ENCODE peak calls at places on chromosomes 2 and 18, in six cellular contexts. V, Z, C, H, T and B are unnamed samples.

GRCh38 chr2:208077286-208077685 is 47.0 kb downstream of the CRYGD start:
- DNase-seq in V (no peak), Z (no peak), C (peak), H (no peak), T (no peak), B (no peak)

GRCh38 chr18:35971661-35972196 is 750 bp upstream of the RMP24 start:
- DNase-seq in V (no peak), Z (no peak), C (no peak), H (no peak), T (peak), B (peak)

GRCh38 chr2:179017958-179018357 is 32.0 kb downstream of the CCDC141 start:
- DNase-seq in V (no peak), Z (no peak), C (no peak), H (no peak), T (no peak), B (no peak)

GRCh38 chr2:86241611-86242010 is 42.4 kb downstream of the MRPL35 start:
- DNase-seq in V (no peak), Z (no peak), C (no peak), H (no peak), T (no peak), B (no peak)

GRCh38 chr18:70288171-70288850 is 534 bp upstream of the SOCS6 start:
- DNase-seq in V (peak), Z (no peak), C (peak), H (no peak), T (peak), B (peak)

GRCh38 chr2:29509397-29509796 is 394.2 kb downstream of the CLIP4 start:
- DNase-seq in V (no peak), Z (no peak), C (peak), H (no peak), T (no peak), B (no peak)

GRCh38 chr18:32804126-32804888 is 31.5 kb upstream of the KLHL14 start:
- DNase-seq in V (no peak), Z (no peak), C (no peak), H (no peak), T (peak), B (no peak)

GRCh38 chr2:85755122-85756027 is 1.6 kb downstream of the ATOH8 start:
- DNase-seq in V (no peak), Z (no peak), C (peak), H (no peak), T (no peak), B (no peak)

GRCh38 chr2:20370191-20370590 is 19.5 kb upstream of the PUM2 start:
- DNase-seq in V (no peak), Z (no peak), C (peak), H (no peak), T (no peak), B (no peak)

GRCh38 chr2:157168501-157168900 is 89.0 kb upstream of the GALNT5 start:
- DNase-seq in V (no peak), Z (no peak), C (peak), H (no peak), T (no peak), B (no peak)

GRCh38 chr2:220437938-220438337 is 810.5 kb downstream of the SLC4A3 start:
- DNase-seq in V (no peak), Z (no peak), C (peak), H (no peak), T (no peak), B (no peak)

GRCh38 chr2:24449348-24449747 is 41.7 kb upstream of the NCOA1 start:
- DNase-seq in V (no peak), Z (no peak), C (no peak), H (no peak), T (no peak), B (no peak)

GRCh38 chr2:26562811-26563645 is 78.1 kb downstream of the CIB4 start:
- DNase-seq in V (no peak), Z (peak), C (no peak), H (no peak), T (no peak), B (no peak)

DNA sequence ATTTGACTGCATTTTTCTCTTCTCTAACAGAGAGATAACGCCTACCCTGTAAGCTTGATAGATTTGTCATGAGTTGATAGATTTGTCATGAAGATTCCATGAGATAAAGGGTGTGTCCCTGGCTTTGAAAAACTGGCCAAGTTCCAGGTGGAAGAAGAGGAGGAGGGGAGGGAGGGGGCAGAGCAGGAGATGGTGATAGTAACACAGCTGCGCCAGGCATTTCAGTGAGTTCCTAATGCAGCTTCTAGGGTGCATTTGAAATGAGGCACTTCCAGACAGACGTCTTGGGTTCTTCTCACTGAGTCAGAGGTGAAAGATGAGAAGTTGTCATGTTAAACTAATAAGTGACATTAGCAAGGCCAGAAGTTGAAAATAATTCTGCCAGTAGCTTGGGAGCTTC is 65.3 kb downstream of the CERS6 start:
- DNase-seq in V (no peak), Z (no peak), C (peak), H (no peak), T (no peak), B (no peak)
- TF ChIP-seq BHLHE40 in V (no peak), Z (no peak), C (no peak), H (no peak), T (no peak), B (no peak)

GRCh38 chr2:96529376-96530143 is 7.0 kb upstream of the ARID5A start:
- DNase-seq in V (no peak), Z (no peak), C (no peak), H (no peak), T (no peak), B (no peak)
- TF ChIP-seq BHLHE40 in V (no peak), Z (no peak), C (no peak), H (no peak), T (no peak), B (no peak)

DNA sequence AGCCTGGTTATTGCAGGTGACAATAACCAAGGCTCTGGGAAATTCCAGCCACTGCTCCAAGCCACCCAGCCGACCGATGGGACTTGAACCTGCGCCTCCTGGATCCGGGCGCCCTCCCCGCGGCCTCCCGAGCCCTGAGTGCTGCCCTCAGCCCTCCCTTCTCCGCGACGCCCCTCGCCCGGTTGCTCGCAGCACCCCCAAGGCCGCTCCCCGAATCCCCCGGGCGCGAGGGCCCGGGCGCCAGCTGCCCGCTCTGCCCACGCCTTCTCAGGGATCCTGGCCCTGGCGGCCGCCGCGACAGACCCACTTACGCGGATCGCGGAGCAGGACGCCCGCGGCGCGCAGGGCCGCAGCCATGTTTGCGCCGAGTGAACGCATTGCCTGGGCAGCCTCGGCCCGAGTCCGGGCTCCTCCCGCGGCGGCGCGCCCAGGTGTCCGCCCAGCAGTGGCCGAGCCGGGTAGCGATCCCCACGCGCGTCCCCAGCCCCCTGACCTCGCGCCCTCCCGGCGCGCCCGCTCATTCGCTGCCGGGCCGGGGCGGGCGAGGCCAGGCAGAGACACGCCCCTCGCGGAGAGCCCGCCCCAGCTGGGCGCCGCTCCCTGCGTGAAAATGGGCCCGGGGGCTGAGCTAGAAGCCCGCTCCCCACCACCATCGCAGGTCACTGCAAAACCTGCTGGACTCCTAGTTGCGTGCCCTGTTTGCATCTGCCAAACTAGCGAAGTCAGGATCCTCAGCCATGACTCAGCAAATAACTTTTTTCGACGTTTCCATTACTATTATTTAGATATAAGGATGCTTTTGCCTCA is at the start of gene FECH:
- DNase-seq in V (peak), Z (peak), C (peak), H (no peak), T (peak), B (peak)
- TF ChIP-seq BHLHE40 in V (no peak), Z (no peak), C (no peak), H (no peak), T (peak), B (no peak)

GRCh38 chr2:160700415-160700814 is 206.8 kb upstream of the RBMS1 start:
- DNase-seq in V (no peak), Z (no peak), C (no peak), H (no peak), T (no peak), B (no peak)

GRCh38 chr2:160700006-160700405 is 206.4 kb upstream of the RBMS1 start:
- DNase-seq in V (no peak), Z (no peak), C (no peak), H (no peak), T (no peak), B (no peak)

GRCh38 chr2:160701822-160702221 is 208.2 kb upstream of the RBMS1 start:
- DNase-seq in V (no peak), Z (no peak), C (no peak), H (no peak), T (no peak), B (no peak)

DNA sequence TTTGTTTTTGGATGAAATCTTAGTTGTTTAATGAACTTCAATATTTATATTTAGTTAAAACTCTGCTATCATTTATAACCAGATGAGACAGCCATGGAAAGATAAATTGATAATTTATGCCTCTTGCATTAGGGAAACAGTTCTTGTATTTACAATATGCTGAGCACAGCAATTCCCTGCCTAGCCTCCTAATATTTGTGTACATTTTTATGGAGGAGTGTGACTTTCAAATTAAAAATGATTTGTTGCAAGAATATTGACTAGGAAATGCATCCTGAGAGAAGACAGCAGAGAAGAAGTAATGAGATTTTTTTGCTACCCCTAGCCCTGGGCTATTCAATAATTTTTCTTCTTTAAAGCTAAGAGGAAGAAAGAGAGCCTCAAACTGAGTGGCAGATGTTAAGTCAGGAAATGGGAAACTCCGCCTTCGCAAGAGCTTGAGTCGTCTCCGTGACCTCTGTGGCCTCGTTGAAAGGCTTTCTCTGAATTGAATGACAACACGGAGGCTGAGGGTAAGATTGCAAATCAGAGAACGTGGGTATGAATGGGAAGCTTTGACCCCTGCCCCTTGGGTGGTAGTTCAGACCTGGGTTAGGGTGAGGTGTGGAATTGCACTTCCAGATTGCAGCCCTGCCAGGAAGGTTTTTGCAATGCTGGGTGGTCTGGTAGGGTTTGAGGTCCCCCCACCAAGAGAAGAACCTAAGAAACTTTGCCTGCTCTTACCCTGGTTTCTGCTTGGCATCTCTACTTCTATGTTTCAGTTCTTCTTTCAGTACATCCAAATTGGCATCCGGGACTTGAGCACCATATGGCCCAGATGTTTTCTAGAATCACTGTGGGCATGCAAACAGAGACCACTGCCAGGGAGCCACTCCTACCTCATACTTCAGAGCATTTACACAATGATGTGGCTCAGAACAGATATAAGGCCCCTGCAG is 210.3 kb upstream of the RBMS1 start:
- DNase-seq in V (no peak), Z (no peak), C (no peak), H (peak), T (no peak), B (no peak)
- TF ChIP-seq BHLHE40 in V (no peak), Z (no peak), C (no peak), H (no peak), T (no peak), B (no peak)

DNA sequence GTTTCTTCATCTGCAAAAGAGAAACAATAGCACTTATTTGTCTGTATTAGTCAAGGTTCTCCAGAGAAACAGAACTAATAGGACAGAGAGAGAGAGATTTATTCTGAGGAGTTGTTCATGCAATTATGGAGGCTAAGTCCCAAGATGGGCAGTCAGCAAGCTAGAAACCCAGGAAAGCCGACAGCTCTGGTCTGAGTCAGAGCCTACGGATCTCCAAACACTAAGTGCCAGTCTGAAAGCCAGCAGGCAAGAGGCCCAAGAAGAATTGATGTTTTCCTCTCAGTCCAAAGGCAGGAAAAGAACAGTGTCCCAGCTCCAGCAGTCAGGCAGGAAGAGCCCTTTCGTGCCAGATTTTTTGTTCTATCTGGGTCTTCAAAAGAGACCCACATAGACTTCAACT is 36.5 kb upstream of the SLC66A3 start:
- DNase-seq in V (no peak), Z (no peak), C (peak), H (no peak), T (no peak), B (no peak)
- TF ChIP-seq BHLHE40 in V (no peak), Z (no peak), C (no peak), H (no peak), T (no peak), B (no peak)